ENCODE peak calls at places on chromosomes 5 and 9, in nine cellular contexts. X is transverse colon, K is IMR-90, Z is uterus, J is A549, B is body of pancreas, W is adrenal gland, F is spleen, G is sigmoid colon. E is an unnamed sample.

GRCh38 chr5:51033215-51033614 is 350.0 kb upstream of the ISL1 start:
- DNase-seq in X (no peak), K (no peak), Z (no peak), J (no peak), B (peak), W (no peak), F (no peak), G (no peak), E (no peak)

GRCh38 chr9:97900738-97901565 is 21.3 kb downstream of the TRMO start:
- DNase-seq in X (no peak), K (peak), Z (no peak), J (peak), B (peak), W (peak), F (no peak), G (no peak), E (no peak)

GRCh38 chr5:81187885-81188284 is 45.2 kb upstream of the CKMT2 start:
- DNase-seq in X (peak), K (no peak), Z (no peak), J (no peak), B (peak), W (peak), F (no peak), G (no peak), E (no peak)

GRCh38 chr5:60598424-60598823 is 101.5 kb downstream of the DEPDC1B start:
- DNase-seq in X (no peak), K (no peak), Z (no peak), J (no peak), B (no peak), W (no peak), F (no peak), G (no peak), E (no peak)

GRCh38 chr9:136808075-136808780 is 480 bp downstream of the RABL6 start:
- DNase-seq in X (peak), K (no peak), Z (no peak), J (no peak), B (peak), W (peak), F (peak), G (no peak), E (no peak)

GRCh38 chr5:133519191-133519590 is 93.2 kb downstream of the FSTL4 start:
- DNase-seq in X (no peak), K (no peak), Z (no peak), J (no peak), B (no peak), W (no peak), F (no peak), G (no peak), E (no peak)

GRCh38 chr5:14714706-14715105 is 50.2 kb downstream of the OTULIN start:
- DNase-seq in X (no peak), K (no peak), Z (no peak), J (no peak), B (no peak), W (no peak), F (no peak), G (no peak), E (peak)

GRCh38 chr5:115723224-115723623 is 93.2 kb downstream of the CDO1 start:
- DNase-seq in X (no peak), K (no peak), Z (no peak), J (no peak), B (no peak), W (no peak), F (no peak), G (no peak), E (no peak)

GRCh38 chr9:137643921-137644320 is 25.1 kb downstream of the EHMT1 start:
- DNase-seq in X (no peak), K (no peak), Z (no peak), J (no peak), B (no peak), W (no peak), F (peak), G (no peak), E (no peak)

GRCh38 chr5:148388692-148389091 is 4.9 kb downstream of the FBXO38 start:
- DNase-seq in X (no peak), K (peak), Z (no peak), J (no peak), B (no peak), W (no peak), F (no peak), G (no peak), E (no peak)

GRCh38 chr5:149610583-149611250 is 29.4 kb downstream of the ARHGEF37 start:
- DNase-seq in X (no peak), K (no peak), Z (no peak), J (peak), B (no peak), W (no peak), F (no peak), G (no peak), E (no peak)
- H3K27ac ChIP-seq in X (peak), K (peak), Z (no peak), J (no peak), B (no peak), W (no peak), F (no peak), G (no peak), E (peak)

DNA sequence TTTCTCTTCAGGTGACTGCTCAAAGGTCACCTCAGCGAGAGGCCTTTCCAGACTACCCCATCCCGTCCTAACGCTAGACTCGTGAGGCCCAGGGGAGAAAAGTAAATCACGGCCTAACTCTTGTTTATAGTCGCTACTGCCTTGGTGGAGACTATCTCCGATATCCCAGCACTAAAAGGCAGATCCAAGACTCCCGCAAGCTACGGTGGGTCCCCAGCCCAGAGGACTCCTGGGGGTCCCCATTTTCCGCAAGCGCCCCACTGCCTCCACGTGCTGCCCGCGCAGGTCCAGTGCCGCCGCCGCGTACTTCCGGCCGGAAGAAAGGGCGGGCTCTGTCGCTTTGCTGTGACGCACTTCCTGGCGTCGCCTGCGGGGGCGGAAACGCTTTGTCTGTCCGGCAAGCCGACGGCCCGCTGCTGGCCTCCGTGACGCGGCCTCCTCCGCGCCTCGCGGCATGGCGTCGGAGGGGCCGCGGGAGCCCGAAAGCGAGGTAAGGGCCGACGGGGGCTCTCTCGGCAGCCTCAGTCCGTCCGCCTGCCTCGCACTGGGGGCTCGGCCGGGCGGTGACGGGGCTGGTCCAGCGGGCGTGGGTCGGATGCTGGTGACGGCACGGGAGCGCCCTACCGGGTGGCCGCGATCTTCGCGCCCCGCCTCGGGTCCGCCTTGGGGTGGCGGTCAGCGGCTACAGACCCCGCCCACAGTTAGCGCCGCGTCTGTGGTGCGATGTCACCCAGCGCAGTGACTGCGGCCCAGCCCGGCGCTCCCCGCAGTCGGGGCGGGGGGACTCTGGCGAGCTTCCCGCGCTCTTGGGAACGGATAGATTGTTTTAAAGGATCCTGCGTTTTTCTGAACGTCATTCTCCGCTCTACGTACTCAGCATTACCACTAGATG is at the start of gene SECISBP2:
- DNase-seq in X (peak), K (peak), Z (peak), J (peak), B (peak), W (peak), F (peak), G (peak), E (peak)
- TF ChIP-seq POLR2A in X (peak), K (peak), Z (peak), J (peak), B (peak), W (peak), F (peak), G (peak), E (peak)

DNA sequence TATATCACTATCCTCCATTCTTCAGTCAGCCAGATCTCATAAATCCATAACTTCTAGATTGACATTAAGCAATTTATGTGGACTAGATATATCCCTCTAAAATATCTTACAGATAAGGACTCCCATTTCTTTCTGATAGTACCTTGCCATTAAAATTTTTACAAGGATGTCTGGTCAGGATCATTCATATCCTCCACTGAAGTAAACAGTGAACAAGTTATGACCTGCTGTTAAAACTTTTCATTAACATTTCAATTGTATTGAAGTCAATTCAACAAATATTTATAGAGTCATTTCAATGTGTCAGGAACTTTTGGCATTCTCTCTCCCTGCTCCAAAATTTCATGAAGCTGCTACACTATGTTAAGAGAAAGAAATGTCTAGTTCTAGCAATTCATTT is 1159.6 kb downstream of the CDH12 start:
- DNase-seq in X (no peak), K (no peak), Z (no peak), J (no peak), B (no peak), W (no peak), F (no peak), G (no peak), E (no peak)
- H3K27ac ChIP-seq in X (no peak), K (no peak), Z (no peak), J (no peak), B (no peak), W (no peak), F (no peak), G (no peak), E (no peak)

GRCh38 chr5:126969548-126969947 is 60.8 kb downstream of the MARCHF3 start:
- DNase-seq in X (no peak), K (no peak), Z (no peak), J (no peak), B (no peak), W (no peak), F (no peak), G (no peak), E (no peak)

GRCh38 chr5:126972062-126972895 is 58.1 kb downstream of the MARCHF3 start:
- DNase-seq in X (peak), K (no peak), Z (no peak), J (no peak), B (no peak), W (no peak), F (no peak), G (no peak), E (no peak)

GRCh38 chr5:126973193-126973592 is 57.2 kb downstream of the MARCHF3 start:
- DNase-seq in X (no peak), K (no peak), Z (no peak), J (no peak), B (no peak), W (no peak), F (peak), G (no peak), E (no peak)

GRCh38 chr5:126970517-126971017 is 59.8 kb downstream of the MARCHF3 start:
- DNase-seq in X (no peak), K (peak), Z (no peak), J (no peak), B (no peak), W (peak), F (no peak), G (no peak), E (no peak)

GRCh38 chr5:126971455-126972019 is 58.8 kb downstream of the MARCHF3 start:
- DNase-seq in X (no peak), K (no peak), Z (no peak), J (no peak), B (no peak), W (no peak), F (no peak), G (no peak), E (no peak)
- TF ChIP-seq POLR2A in X (no peak), K (no peak), Z (no peak), J (no peak), B (no peak), W (no peak), F (no peak), G (no peak), E (no peak)

GRCh38 chr5:24364711-24365110 is 280.1 kb downstream of the CDH10 start:
- DNase-seq in X (no peak), K (no peak), Z (no peak), J (no peak), B (no peak), W (no peak), F (no peak), G (no peak), E (no peak)

GRCh38 chr5:24365406-24365805 is 279.4 kb downstream of the CDH10 start:
- DNase-seq in X (no peak), K (no peak), Z (no peak), J (no peak), B (no peak), W (no peak), F (no peak), G (no peak), E (no peak)

GRCh38 chr5:24367211-24367610 is 277.6 kb downstream of the CDH10 start:
- DNase-seq in X (no peak), K (no peak), Z (no peak), J (no peak), B (no peak), W (no peak), F (no peak), G (no peak), E (no peak)

GRCh38 chr5:24368121-24368520 is 276.7 kb downstream of the CDH10 start:
- DNase-seq in X (no peak), K (no peak), Z (no peak), J (no peak), B (no peak), W (no peak), F (no peak), G (no peak), E (no peak)

GRCh38 chr5:24363789-24364534 is 280.8 kb downstream of the CDH10 start:
- DNase-seq in X (no peak), K (no peak), Z (no peak), J (no peak), B (peak), W (no peak), F (no peak), G (no peak), E (no peak)
- H3K27ac ChIP-seq in X (no peak), K (no peak), Z (no peak), J (no peak), B (no peak), W (no peak), F (no peak), G (no peak), E (no peak)

DNA sequence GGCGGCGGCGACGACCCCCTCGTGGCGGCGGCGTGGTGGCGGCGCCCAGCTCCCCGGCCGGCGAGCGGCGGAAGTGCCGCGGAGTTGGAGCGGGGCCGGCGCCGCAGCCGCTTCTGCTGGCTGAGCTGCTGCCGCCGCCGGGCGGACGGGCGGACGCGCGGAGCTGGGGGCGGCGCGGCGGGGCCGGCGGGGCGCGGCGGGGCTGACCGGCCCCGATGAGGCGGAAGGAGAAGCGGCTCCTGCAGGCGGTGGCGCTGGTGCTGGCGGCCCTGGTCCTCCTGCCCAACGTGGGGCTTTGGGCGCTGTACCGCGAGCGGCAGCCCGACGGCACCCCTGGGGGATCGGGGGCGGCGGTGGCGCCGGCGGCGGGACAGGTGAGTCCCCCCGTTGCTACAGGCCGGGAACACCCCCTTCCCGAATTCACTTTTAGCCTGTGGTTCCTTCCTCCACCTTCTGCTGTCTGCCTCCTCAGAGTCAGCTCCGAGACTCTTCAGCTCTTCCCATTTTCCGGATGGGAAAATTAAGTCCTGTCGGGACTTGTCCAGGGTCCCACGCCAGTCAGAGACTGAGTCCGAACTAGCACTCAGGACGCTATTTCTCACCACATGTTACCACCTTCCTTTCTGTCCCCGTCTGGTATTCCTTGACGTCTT is at the start of gene GALNT10:
- DNase-seq in X (peak), K (peak), Z (peak), J (peak), B (peak), W (peak), F (peak), G (peak), E (peak)
- TF ChIP-seq POLR2A in X (no peak), K (peak), Z (peak), J (peak), B (no peak), W (peak), F (no peak), G (no peak), E (peak)

E was measured in gastrocnemius medialis.